ENCODE peak calls at places on chromosomes 13 and 19, in eight cellular contexts. G, L, E, X, B, M, T and H are unnamed samples.

GRCh38 chr19:8607386-8607785 is 3.1 kb downstream of the ADAMTS10 start:
- DNase-seq in L (no peak), G (no peak), E (no peak), T (peak; percentile 41), M (no peak), B (peak; percentile 23), X (no peak), H (peak; percentile 84)

GRCh38 chr13:111658150-111659100 is 338.0 kb downstream of the TEX29 start:
- DNase-seq in L (peak; percentile 34), E (no peak), B (no peak), X (no peak), T (no peak), G (no peak), M (no peak), H (peak; percentile 76)

GRCh38 chr13:56351041-56351440 is 789.7 kb upstream of the PRR20A start:
- DNase-seq in B (no peak), T (no peak), G (no peak), M (no peak), E (no peak), X (no peak), L (peak; percentile 0), H (no peak)

GRCh38 chr13:110319774-110320509 is 12.9 kb downstream of the COL4A2 start:
- DNase-seq in T (no peak), M (no peak), L (no peak), B (peak; percentile 86), X (no peak), E (peak; percentile 44), G (no peak), H (no peak)

GRCh38 chr13:64849174-64849573 is 2381.0 kb downstream of the PCDH9 start:
- DNase-seq in G (no peak), T (no peak), L (no peak), X (no peak), M (no peak), E (no peak), B (no peak), H (no peak)

GRCh38 chr13:21528616-21529015 is 69.5 kb upstream of the ZDHHC20 start:
- DNase-seq in E (no peak), G (no peak), X (no peak), T (no peak), L (no peak), B (peak; percentile 63), M (no peak), H (no peak)

GRCh38 chr19:10747271-10747670 is 29.4 kb downstream of the DNM2 start:
- DNase-seq in E (peak; percentile 63), B (no peak), T (no peak), X (peak; percentile 88), G (no peak), L (no peak), M (no peak), H (no peak)

GRCh38 chr19:15315101-15315500 is 17.2 kb downstream of the BRD4 start:
- DNase-seq in M (no peak), B (no peak), X (no peak), L (no peak), E (no peak), T (no peak), G (no peak), H (no peak)

GRCh38 chr13:92716749-92717148 is 509.9 kb upstream of the GPC6 start:
- DNase-seq in G (no peak), L (no peak), X (no peak), M (no peak), T (no peak), B (peak; percentile 19), E (no peak), H (no peak)

GRCh38 chr13:38662362-38662761 is 24.5 kb upstream of the FREM2 start:
- DNase-seq in M (no peak), G (no peak), T (no peak), B (peak; percentile 16), E (no peak), X (no peak), L (peak; percentile 56), H (no peak)

GRCh38 chr19:1446713-1447564 is 3.0 kb upstream of the APC2 start:
- DNase-seq in E (no peak), G (no peak), T (no peak), L (peak; percentile 71), M (no peak), B (no peak), X (no peak), H (no peak)

GRCh38 chr19:31448221-31448657 is 99.0 kb upstream of the TSHZ3 start:
- DNase-seq in L (peak; percentile 3), M (peak; percentile 77), X (peak; percentile 29), E (peak; percentile 53), G (no peak), T (peak; percentile 72), B (peak; percentile 89), H (peak; percentile 27)

GRCh38 chr13:31048521-31048920 is 113.2 kb downstream of the HSPH1 start:
- DNase-seq in T (no peak), G (no peak), M (no peak), E (no peak), L (no peak), X (no peak), B (no peak), H (no peak)

GRCh38 chr13:102878491-102878890 is 32.7 kb downstream of the ERCC5 start:
- DNase-seq in L (no peak), E (no peak), M (no peak), B (peak; percentile 76), G (no peak), X (no peak), T (no peak), H (no peak)

GRCh38 chr13:114282143-114282685 is 813 bp downstream of the UPF3A start:
- DNase-seq in T (peak; percentile 29), E (peak; percentile 68), B (peak; percentile 65), M (peak; percentile 72), L (peak; percentile 73), G (peak; percentile 71), X (peak; percentile 44), H (peak; percentile 24)

GRCh38 chr19:4523306-4524110 is 5.2 kb upstream of the PLIN4 start:
- DNase-seq in X (peak; percentile 59), T (peak; percentile 71), B (peak; percentile 10), E (peak; percentile 76), G (peak; percentile 33), M (no peak), L (peak; percentile 70), H (no peak)

GRCh38 chr13:107835339-107836018 is 379.9 kb downstream of the LIG4 start:
- DNase-seq in G (no peak), E (no peak), L (no peak), X (no peak), T (no peak), B (peak; percentile 88), M (no peak), H (no peak)

GRCh38 chr19:20926796-20927195 is 3.7 kb downstream of the ZNF85 start:
- DNase-seq in L (no peak), M (no peak), B (no peak), E (no peak), T (no peak), G (no peak), X (no peak), H (no peak)

GRCh38 chr19:5804516-5805464 is at the start of gene NRTN:
- DNase-seq in T (no peak), B (no peak), G (peak; percentile 67), M (peak; percentile 71), E (no peak), L (peak; percentile 71), X (peak; percentile 67), H (peak; percentile 85)
- H3K4me3 ChIP-seq in T (peak within 1 kb of the TSS; percentile 43), B (peak within 1 kb of the TSS; percentile 32), G (peak within 1 kb of the TSS; percentile 55), M (peak within 1 kb of the TSS; percentile 68), E (peak within 1 kb of the TSS; percentile 42), L (peak within 1 kb of the TSS; percentile 53), X (peak within 1 kb of the TSS; percentile 35), H (no peak within 1 kb of the TSS)

DNA sequence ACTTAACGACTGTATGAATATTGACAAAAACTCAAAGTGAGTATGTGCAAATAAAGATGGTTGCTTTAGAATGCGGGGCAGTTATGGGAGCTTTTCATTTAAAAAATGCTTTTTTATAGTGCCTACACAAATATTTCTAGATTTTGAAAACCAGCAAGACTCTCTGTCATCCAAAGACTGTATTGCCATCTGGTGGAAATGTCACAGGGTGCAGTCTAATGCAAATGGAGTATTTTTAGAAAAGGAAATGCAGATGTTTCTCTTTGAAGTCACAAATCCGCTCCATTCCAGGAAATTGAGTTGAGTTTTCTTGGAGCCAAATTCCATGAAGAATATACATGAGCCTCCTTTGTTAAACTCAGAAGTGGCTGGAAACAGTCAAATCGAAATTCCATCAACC is 2.3 kb upstream of the C1QTNF9B start:
- DNase-seq in M (no peak), T (no peak), X (no peak), E (no peak), L (peak; percentile 40), B (peak; percentile 74), G (peak; percentile 33), H (no peak)
- TF ChIP-seq CTCF in M (peak; percentile 64), T (peak; percentile 58), X (no peak), E (peak; percentile 69), L (peak; percentile 61), B (peak; percentile 74), G (peak; percentile 79), H (no peak)

DNA sequence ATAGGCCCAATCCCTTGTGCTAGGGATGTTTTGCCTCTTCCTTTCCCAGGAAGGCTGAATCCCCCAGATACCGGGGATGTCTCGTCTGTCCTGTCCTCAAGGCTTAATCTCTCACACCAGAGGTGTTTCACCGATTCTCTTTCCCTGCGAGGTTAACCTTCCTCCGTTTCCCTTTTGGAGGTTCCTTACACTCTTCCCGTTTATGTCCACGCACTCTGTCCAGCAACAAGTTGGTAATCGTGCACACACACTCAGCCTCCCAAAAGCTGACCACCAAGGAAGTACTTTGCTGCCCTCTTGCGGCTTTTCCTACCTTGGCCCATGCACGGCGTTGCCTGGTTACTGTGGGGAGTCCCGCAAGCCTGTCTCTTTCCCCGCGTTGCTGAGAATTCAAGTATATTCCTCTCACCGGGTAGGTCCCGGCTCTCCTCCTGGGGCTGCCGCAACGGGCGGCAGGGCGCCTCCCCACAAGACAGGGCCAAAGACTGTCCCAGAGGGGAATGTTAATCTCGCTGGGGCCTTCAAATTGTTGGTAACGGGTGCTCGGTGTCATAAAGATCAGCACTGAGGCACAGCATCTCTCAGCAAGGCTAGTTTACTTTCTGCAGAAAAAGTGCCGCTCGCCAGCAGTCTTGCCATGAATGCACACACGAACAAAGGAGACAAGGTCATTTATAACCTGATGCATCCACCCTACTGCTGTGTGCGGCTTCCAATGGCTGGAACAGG is 36.7 kb upstream of the CD177 start:
- DNase-seq in E (no peak), L (no peak), G (no peak), X (peak; percentile 26), T (no peak), B (peak; percentile 45), M (no peak), H (no peak)
- H3K4me3 ChIP-seq in E (no peak overlapping the region), L (no peak overlapping the region), G (no peak overlapping the region), X (no peak overlapping the region), T (no peak overlapping the region), B (no peak overlapping the region), M (no peak overlapping the region), H (no peak overlapping the region)

GRCh38 chr13:96294930-96295657 is 205.2 kb downstream of the HS6ST3 start:
- DNase-seq in M (no peak), B (no peak), T (no peak), G (no peak), E (no peak), L (no peak), X (no peak), H (no peak)

GRCh38 chr13:96297360-96297759 is 207.5 kb downstream of the HS6ST3 start:
- DNase-seq in X (no peak), B (no peak), E (no peak), T (no peak), L (no peak), M (no peak), G (no peak), H (no peak)

DNA sequence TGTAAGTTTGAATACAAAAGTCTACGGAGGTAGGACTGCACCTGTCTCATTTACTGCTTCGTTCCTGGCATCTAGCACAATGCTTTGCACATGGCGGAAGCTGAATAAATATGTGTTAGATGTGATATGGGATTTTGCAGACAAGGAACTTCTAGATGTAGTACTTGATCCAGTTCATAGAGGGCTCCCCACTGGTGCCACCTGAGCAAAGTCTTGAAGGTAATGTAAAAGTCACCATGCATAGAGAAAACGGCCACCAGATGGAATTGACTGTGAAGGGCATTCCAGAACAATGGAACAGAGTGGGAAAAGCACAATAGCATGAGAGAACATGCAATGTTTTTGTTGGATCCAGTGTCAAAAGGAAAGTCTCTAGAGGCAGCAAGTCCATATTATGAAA is 209.3 kb downstream of the HS6ST3 start:
- DNase-seq in T (no peak), B (no peak), E (no peak), X (no peak), G (no peak), M (no peak), L (no peak), H (no peak)
- TF ChIP-seq CTCF in T (no peak), B (no peak), E (no peak), X (no peak), G (no peak), M (no peak), L (no peak), H (no peak)